ENCODE peak calls at places on chromosomes 3 and 15, in ten cellular contexts. R is psoas muscle, O is ovary, E is tibial artery, W is foreskin keratinocyte, P is brain microvascular endothelial cell, Y is adrenal gland, S is sigmoid colon, A is heart left ventricle, I is astrocyte. V is an unnamed sample.

GRCh38 chr3:53071882-53072431 is 26.1 kb upstream of the SFMBT1 start:
- DNase-seq in A (no peak), E (no peak), O (no peak), P (no peak), R (no peak), W (no peak), S (peak; percentile 57), I (no peak), Y (no peak), V (no peak)

GRCh38 chr3:188595890-188596376 is 442.0 kb downstream of the LPP start:
- DNase-seq in A (no peak), E (no peak), S (no peak), I (peak; percentile 90), P (no peak), W (peak; percentile 49), R (no peak), O (no peak), Y (no peak), V (no peak)

GRCh38 chr3:38084019-38084968 is 45.3 kb downstream of the DLEC1 start:
- DNase-seq in A (no peak), P (no peak), R (no peak), Y (peak; percentile 25), S (no peak), I (peak; percentile 17), W (no peak), O (no peak), E (no peak), V (no peak)

GRCh38 chr15:55649058-55649423 is 60.9 kb upstream of the PYGO1 start:
- DNase-seq in E (no peak), A (no peak), I (peak; percentile 86), W (peak; percentile 33), O (no peak), R (no peak), S (no peak), Y (no peak), P (peak; percentile 57), V (no peak)

GRCh38 chr3:69696365-69696764 is 42.9 kb upstream of the MITF start:
- DNase-seq in P (no peak), R (no peak), A (no peak), S (no peak), W (no peak), O (no peak), Y (no peak), E (no peak), I (no peak), V (no peak)

GRCh38 chr15:74775132-74775562 is 6.7 kb upstream of the CSK start:
- DNase-seq in I (no peak), O (no peak), A (no peak), S (no peak), P (no peak), W (no peak), Y (no peak), E (no peak), R (no peak), V (no peak)

GRCh38 chr15:100720406-100720967 is 118.1 kb downstream of the ASB7 start:
- DNase-seq in R (no peak), S (no peak), P (no peak), Y (no peak), W (no peak), E (no peak), A (no peak), I (no peak), O (no peak), V (no peak)

GRCh38 chr15:78242128-78242527 is 7.8 kb upstream of the ACSBG1 start:
- DNase-seq in O (no peak), E (no peak), S (peak; percentile 36), P (no peak), R (no peak), Y (no peak), I (no peak), A (no peak), W (no peak), V (no peak)

GRCh38 chr3:155302476-155302875 is 9.0 kb upstream of the STRIT1 start:
- DNase-seq in O (no peak), R (no peak), S (no peak), I (peak; percentile 33), W (no peak), P (peak; percentile 27), A (no peak), E (no peak), Y (no peak), V (no peak)

GRCh38 chr3:149657458-149657795 is 398 bp downstream of the WWTR1 start:
- DNase-seq in S (no peak), P (peak; percentile 53), Y (peak; percentile 64), E (peak; percentile 72), O (peak; percentile 71), A (no peak), W (no peak), R (peak; percentile 78), I (peak; percentile 42), V (peak; percentile 44)

GRCh38 chr3:71930056-71930991 is 145.4 kb upstream of the PROK2 start:
- DNase-seq in O (no peak), Y (peak; percentile 44), I (peak; percentile 39), P (peak; percentile 19), W (peak; percentile 25), S (no peak), E (no peak), A (peak; percentile 29), R (no peak), V (no peak)
- TF ChIP-seq CTCF in O (no peak), Y (no peak), I (no peak), P (peak; percentile 43), W (peak; percentile 38), S (peak; percentile 14), E (no peak), A (peak; percentile 33), R (no peak), V (no peak)

GRCh38 chr3:23590874-23591273 is 214.9 kb upstream of the UBE2E1 start:
- DNase-seq in S (no peak), W (no peak), Y (no peak), I (no peak), R (no peak), E (no peak), P (no peak), O (no peak), A (no peak), V (no peak)

GRCh38 chr3:23589586-23589985 is 216.2 kb upstream of the UBE2E1 start:
- DNase-seq in P (no peak), I (no peak), Y (no peak), O (no peak), R (no peak), E (no peak), S (no peak), A (no peak), W (no peak), V (no peak)

GRCh38 chr3:23590424-23590823 is 215.3 kb upstream of the UBE2E1 start:
- DNase-seq in W (no peak), E (no peak), S (no peak), Y (no peak), A (no peak), R (no peak), I (no peak), P (no peak), O (no peak), V (no peak)

GRCh38 chr3:23592961-23593931 is 212.5 kb upstream of the UBE2E1 start:
- DNase-seq in E (no peak), I (no peak), S (no peak), R (no peak), O (no peak), A (no peak), P (no peak), W (no peak), Y (no peak), V (no peak)

GRCh38 chr3:23591374-23591773 is 214.4 kb upstream of the UBE2E1 start:
- DNase-seq in O (no peak), E (no peak), R (no peak), S (no peak), P (no peak), A (no peak), I (no peak), W (no peak), Y (no peak), V (no peak)
- H3K27ac ChIP-seq in O (no peak overlapping the region), E (no peak overlapping the region), R (no peak overlapping the region), S (no peak overlapping the region), P (no peak overlapping the region), A (no peak overlapping the region), I (no peak overlapping the region), W (no peak overlapping the region), Y (no peak overlapping the region), V (no peak overlapping the region)

DNA sequence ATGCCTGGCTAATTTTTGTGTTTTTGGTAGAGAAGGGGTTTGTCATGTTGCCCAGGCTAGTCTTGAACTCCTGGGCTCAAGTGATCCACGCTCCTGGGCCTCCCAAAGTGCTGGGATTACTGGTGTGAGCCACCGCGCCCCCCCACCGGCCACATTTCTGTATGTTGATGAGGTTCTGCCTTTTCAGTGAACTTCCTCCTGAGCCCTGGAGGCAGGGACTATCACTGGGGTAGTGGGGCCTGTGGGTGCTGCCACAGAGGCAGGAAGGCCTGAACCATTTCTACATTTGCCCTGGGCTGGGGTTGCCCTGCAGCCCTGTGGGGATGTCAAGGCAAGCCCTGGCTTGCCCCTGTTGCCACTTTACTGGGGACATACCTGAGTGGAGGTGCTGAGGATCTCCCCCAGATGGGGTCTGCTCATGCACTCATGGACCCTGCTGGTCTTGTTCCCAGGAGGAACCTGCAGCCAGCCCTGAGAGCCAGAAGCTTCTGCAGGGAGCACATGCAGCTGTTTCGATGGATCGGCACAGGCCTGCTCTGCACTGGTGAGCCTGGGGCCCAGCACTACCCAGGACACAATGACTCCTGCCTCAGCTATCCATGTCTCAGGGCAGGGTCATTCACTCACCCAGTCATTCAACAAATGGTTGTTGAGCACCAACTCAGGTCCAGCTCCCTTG is 5.7 kb downstream of the SLC28A1 start:
- DNase-seq in E (no peak), A (no peak), I (no peak), O (no peak), R (no peak), W (no peak), Y (no peak), S (no peak), P (no peak), V (no peak)
- TF ChIP-seq CTCF in E (no peak), A (no peak), I (no peak), O (no peak), R (no peak), W (no peak), Y (no peak), S (no peak), P (no peak), V (no peak)

GRCh38 chr15:85167568-85167967 is 185.9 kb downstream of the PDE8A start:
- DNase-seq in I (no peak), S (no peak), W (no peak), Y (no peak), A (no peak), O (no peak), R (no peak), P (no peak), E (no peak), V (no peak)

GRCh38 chr15:85157344-85157743 is 175.7 kb downstream of the PDE8A start:
- DNase-seq in A (no peak), I (no peak), E (no peak), W (no peak), S (no peak), R (no peak), O (no peak), Y (no peak), P (no peak), V (no peak)

GRCh38 chr15:85164841-85165466 is 183.3 kb downstream of the PDE8A start:
- DNase-seq in S (no peak), Y (no peak), A (no peak), P (no peak), R (no peak), O (no peak), I (no peak), E (no peak), W (peak; percentile 41), V (peak; percentile 39)

DNA sequence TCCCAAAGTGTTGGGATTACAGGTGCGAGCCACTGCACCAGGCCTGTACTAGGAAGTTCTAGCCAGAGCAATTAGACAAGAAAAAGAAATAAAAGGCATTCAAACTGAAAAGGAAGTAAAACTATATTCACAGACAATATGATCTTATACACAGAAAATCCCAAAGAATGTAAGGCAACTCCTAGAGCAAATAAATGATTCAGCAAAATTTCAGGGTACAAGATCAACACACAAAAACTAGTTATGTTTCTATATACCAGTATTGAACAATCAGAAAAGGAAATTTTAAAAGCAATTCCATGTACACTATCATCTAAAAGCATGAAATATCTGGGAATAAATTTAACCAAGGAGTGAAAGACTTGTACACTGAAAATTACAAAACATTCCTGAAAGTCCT is 180.6 kb downstream of the PDE8A start:
- DNase-seq in P (no peak), W (no peak), Y (no peak), S (no peak), O (no peak), I (no peak), E (no peak), A (no peak), R (no peak), V (no peak)
- H3K27ac ChIP-seq in P (no peak overlapping the region), W (no peak overlapping the region), Y (no peak overlapping the region), S (no peak overlapping the region), O (no peak overlapping the region), I (no peak overlapping the region), E (no peak overlapping the region), A (no peak overlapping the region), R (no peak overlapping the region), V (no peak overlapping the region)